ENCODE peak calls at places on chromosomes 16 and 17, in nine cellular contexts. W is GM10248, M is left ventricle myocardium inferior, P is AG10803, X is GM12865, D is psoas muscle, I is pancreas, Q is body of pancreas, L is gastrocnemius medialis. C is an unnamed sample.

GRCh38 chr16:28264656-28265055 is 27.7 kb upstream of the SBK1 start:
- DNase-seq in W (no peak), M (no peak), P (peak; percentile 56), X (no peak), D (peak; percentile 60), I (no peak), Q (peak; percentile 60), L (peak; percentile 84), C (peak; percentile 31)

GRCh38 chr16:72940886-72941285 is 107.0 kb downstream of the ZFHX3 start:
- DNase-seq in W (no peak), M (no peak), P (no peak), X (no peak), D (no peak), I (no peak), Q (no peak), L (no peak), C (no peak)

GRCh38 chr17:19363460-19364035 is 1.0 kb upstream of the B9D1 start:
- DNase-seq in W (no peak), M (no peak), P (no peak), X (no peak), D (no peak), I (peak; percentile 38), Q (no peak), L (no peak), C (no peak)

GRCh38 chr16:30567160-30567990 is 4.1 kb downstream of the ZNF688 start:
- DNase-seq in W (no peak), M (no peak), P (no peak), X (peak; percentile 69), D (no peak), I (no peak), Q (no peak), L (no peak), C (no peak)

GRCh38 chr16:15542261-15542660 is 100.7 kb downstream of the MARF1 start:
- DNase-seq in W (no peak), M (no peak), P (no peak), X (no peak), D (no peak), I (no peak), Q (no peak), L (no peak), C (no peak)

GRCh38 chr16:76222853-76223252 is 54.3 kb upstream of the CNTNAP4 start:
- DNase-seq in W (no peak), M (no peak), P (no peak), X (no peak), D (no peak), I (no peak), Q (no peak), L (no peak), C (no peak)

GRCh38 chr16:4344659-4345438 is 6.3 kb downstream of the PAM16 start:
- DNase-seq in W (no peak), M (no peak), P (no peak), X (no peak), D (no peak), I (no peak), Q (peak; percentile 50), L (no peak), C (no peak)

GRCh38 chr16:12646490-12647274 is 157.0 kb downstream of the CPPED1 start:
- DNase-seq in W (no peak), M (no peak), P (peak; percentile 32), X (peak; percentile 56), D (no peak), I (no peak), Q (peak; percentile 7), L (no peak), C (no peak)

GRCh38 chr17:13735861-13736260 is 134.1 kb upstream of the HS3ST3A1 start:
- DNase-seq in W (no peak), M (no peak), P (peak; percentile 45), X (no peak), D (no peak), I (no peak), Q (no peak), L (no peak), C (no peak)

GRCh38 chr17:62800580-62800979 is 7.5 kb downstream of the MARCHF10 start:
- DNase-seq in W (no peak), M (no peak), P (peak; percentile 70), X (no peak), D (no peak), I (no peak), Q (peak; percentile 40), L (no peak), C (no peak)

GRCh38 chr16:55571-56136 is 2.0 kb downstream of the SNRNP25 start:
- DNase-seq in W (no peak), M (peak; percentile 10), P (no peak), X (no peak), D (no peak), I (peak; percentile 42), Q (no peak), L (no peak), C (no peak)
- TF ChIP-seq CTCF in W (no peak), M (no peak), P (no peak), X (no peak), D (no peak), I (no peak), Q (no peak), L (no peak), C (no peak)

GRCh38 chr17:64017381-64017980 is 3.0 kb downstream of the ICAM2 start:
- DNase-seq in W (no peak), M (no peak), P (no peak), X (no peak), D (no peak), I (no peak), Q (no peak), L (no peak), C (no peak)
- TF ChIP-seq CTCF in W (no peak), M (peak; percentile 41), P (peak; percentile 36), X (peak; percentile 25), D (peak; percentile 17), I (no peak), Q (no peak), L (peak; percentile 37), C (peak; percentile 38)

GRCh38 chr17:68576811-68577551 is 24.2 kb downstream of the FAM20A start:
- DNase-seq in W (no peak), M (peak; percentile 37), P (peak; percentile 91), X (no peak), D (peak; percentile 39), I (no peak), Q (peak; percentile 15), L (no peak), C (no peak)
- TF ChIP-seq CTCF in W (no peak), M (no peak), P (peak; percentile 60), X (no peak), D (no peak), I (no peak), Q (no peak), L (no peak), C (no peak)

GRCh38 chr17:34567665-34568064 is 11.7 kb upstream of the TMEM132E start:
- DNase-seq in W (no peak), M (no peak), P (peak; percentile 4), X (no peak), D (no peak), I (no peak), Q (no peak), L (no peak), C (peak; percentile 26)
- TF ChIP-seq CTCF in W (no peak), M (no peak), P (no peak), X (no peak), D (no peak), I (no peak), Q (no peak), L (no peak), C (no peak)

GRCh38 chr17:74455025-74455585 is 11.3 kb upstream of the CD300A start:
- DNase-seq in W (no peak), M (no peak), P (no peak), X (peak; percentile 44), D (no peak), I (no peak), Q (no peak), L (no peak), C (peak; percentile 31)
- TF ChIP-seq CTCF in W (no peak), M (no peak), P (no peak), X (no peak), D (no peak), I (no peak), Q (no peak), L (no peak), C (no peak)